ENCODE peak calls at places on chromosomes 5 and 9, in eight cellular contexts. One of them, this sample, is unnamed. For H3K9me3 and H3K4me1, the result is how much of the 10 kb centered on the place peaks cover.

GRCh38 chr5:18745591-18745987 is 1111.3 kb downstream of the TAF11L14 start:
- DNase-seq in transverse colon: peak
- DNase-seq in Panc1: peak
- DNase-seq in CD4-positive, alpha-beta memory T cell: no peak
- DNase-seq in CD4-positive, CD25-positive, alpha-beta regulatory T cell: peak
- DNase-seq in sigmoid colon: no peak
- DNase-seq in naive thymus-derived CD4-positive, alpha-beta T cell: no peak
- DNase-seq in aorta: no peak
- DNase-seq in this sample: no peak

GRCh38 chr9:113950195-113951031 is 74.3 kb downstream of the ZNF618 start:
- DNase-seq in aorta: no peak
- DNase-seq in transverse colon: no peak
- DNase-seq in Panc1: no peak
- DNase-seq in naive thymus-derived CD4-positive, alpha-beta T cell: no peak
- DNase-seq in CD4-positive, alpha-beta memory T cell: no peak
- DNase-seq in CD4-positive, CD25-positive, alpha-beta regulatory T cell: no peak
- DNase-seq in sigmoid colon: no peak
- DNase-seq in this sample: no peak

GRCh38 chr9:119370816-119371215 is 1.6 kb upstream of the BRINP1 start:
- DNase-seq in transverse colon: peak
- DNase-seq in Panc1: no peak
- DNase-seq in naive thymus-derived CD4-positive, alpha-beta T cell: no peak
- DNase-seq in CD4-positive, alpha-beta memory T cell: no peak
- DNase-seq in aorta: peak
- DNase-seq in CD4-positive, CD25-positive, alpha-beta regulatory T cell: no peak
- DNase-seq in sigmoid colon: no peak
- DNase-seq in this sample: no peak

GRCh38 chr5:169808118-169808581 is 171.1 kb downstream of the DOCK2 start:
- DNase-seq in aorta: no peak
- DNase-seq in CD4-positive, CD25-positive, alpha-beta regulatory T cell: no peak
- DNase-seq in CD4-positive, alpha-beta memory T cell: no peak
- DNase-seq in Panc1: no peak
- DNase-seq in naive thymus-derived CD4-positive, alpha-beta T cell: no peak
- DNase-seq in transverse colon: no peak
- DNase-seq in sigmoid colon: no peak
- DNase-seq in this sample: no peak

GRCh38 chr5:9283473-9283872 is 262.4 kb downstream of the SEMA5A start:
- DNase-seq in aorta: no peak
- DNase-seq in sigmoid colon: no peak
- DNase-seq in CD4-positive, CD25-positive, alpha-beta regulatory T cell: no peak
- DNase-seq in CD4-positive, alpha-beta memory T cell: no peak
- DNase-seq in Panc1: no peak
- DNase-seq in naive thymus-derived CD4-positive, alpha-beta T cell: no peak
- DNase-seq in transverse colon: no peak
- DNase-seq in this sample: no peak

GRCh38 chr5:114055318-114055788 is 306.5 kb upstream of the KCNN2 start:
- DNase-seq in naive thymus-derived CD4-positive, alpha-beta T cell: no peak
- DNase-seq in transverse colon: peak
- DNase-seq in Panc1: no peak
- DNase-seq in CD4-positive, CD25-positive, alpha-beta regulatory T cell: no peak
- DNase-seq in sigmoid colon: peak
- DNase-seq in CD4-positive, alpha-beta memory T cell: no peak
- DNase-seq in aorta: peak
- DNase-seq in this sample: no peak

GRCh38 chr5:138077064-138077696 is 6.7 kb upstream of the WNT8A start:
- DNase-seq in CD4-positive, CD25-positive, alpha-beta regulatory T cell: peak
- DNase-seq in naive thymus-derived CD4-positive, alpha-beta T cell: peak
- DNase-seq in CD4-positive, alpha-beta memory T cell: peak
- DNase-seq in aorta: peak
- DNase-seq in Panc1: peak
- DNase-seq in sigmoid colon: peak
- DNase-seq in transverse colon: peak
- DNase-seq in this sample: peak

GRCh38 chr9:113636165-113636564 is 172.6 kb downstream of the RGS3 start:
- DNase-seq in sigmoid colon: peak
- DNase-seq in transverse colon: no peak
- DNase-seq in naive thymus-derived CD4-positive, alpha-beta T cell: no peak
- DNase-seq in aorta: peak
- DNase-seq in Panc1: no peak
- DNase-seq in CD4-positive, alpha-beta memory T cell: no peak
- DNase-seq in CD4-positive, CD25-positive, alpha-beta regulatory T cell: no peak
- DNase-seq in this sample: no peak

GRCh38 chr9:28215921-28216320 is 642.6 kb upstream of the C9orf72 start:
- DNase-seq in Panc1: no peak
- DNase-seq in CD4-positive, alpha-beta memory T cell: no peak
- DNase-seq in transverse colon: no peak
- DNase-seq in sigmoid colon: no peak
- DNase-seq in CD4-positive, CD25-positive, alpha-beta regulatory T cell: no peak
- DNase-seq in naive thymus-derived CD4-positive, alpha-beta T cell: no peak
- DNase-seq in aorta: no peak
- DNase-seq in this sample: no peak

GRCh38 chr9:125561497-125562148 is 145.4 kb downstream of the MAPKAP1 start:
- DNase-seq in transverse colon: no peak
- DNase-seq in naive thymus-derived CD4-positive, alpha-beta T cell: no peak
- DNase-seq in CD4-positive, alpha-beta memory T cell: no peak
- DNase-seq in sigmoid colon: no peak
- DNase-seq in Panc1: no peak
- DNase-seq in CD4-positive, CD25-positive, alpha-beta regulatory T cell: no peak
- DNase-seq in aorta: no peak
- DNase-seq in this sample: no peak

GRCh38 chr5:37776826-37777225 is 63.0 kb downstream of the GDNF start:
- DNase-seq in sigmoid colon: peak
- DNase-seq in Panc1: no peak
- DNase-seq in naive thymus-derived CD4-positive, alpha-beta T cell: no peak
- DNase-seq in CD4-positive, CD25-positive, alpha-beta regulatory T cell: no peak
- DNase-seq in CD4-positive, alpha-beta memory T cell: no peak
- DNase-seq in aorta: no peak
- DNase-seq in transverse colon: peak
- DNase-seq in this sample: no peak

GRCh38 chr5:159975462-159976019 is 33.4 kb upstream of the TTC1 start:
- DNase-seq in Panc1: no peak
- DNase-seq in sigmoid colon: no peak
- DNase-seq in CD4-positive, alpha-beta memory T cell: no peak
- DNase-seq in naive thymus-derived CD4-positive, alpha-beta T cell: no peak
- DNase-seq in transverse colon: no peak
- DNase-seq in aorta: peak
- DNase-seq in CD4-positive, CD25-positive, alpha-beta regulatory T cell: no peak
- DNase-seq in this sample: no peak

GRCh38 chr5:134994560-134995156 is 27.0 kb downstream of the CATSPER3 start:
- DNase-seq in CD4-positive, alpha-beta memory T cell: no peak
- DNase-seq in naive thymus-derived CD4-positive, alpha-beta T cell: no peak
- DNase-seq in aorta: no peak
- DNase-seq in CD4-positive, CD25-positive, alpha-beta regulatory T cell: no peak
- DNase-seq in transverse colon: no peak
- DNase-seq in Panc1: no peak
- DNase-seq in sigmoid colon: no peak
- DNase-seq in this sample: no peak

GRCh38 chr9:122718038-122718437 is 5.8 kb upstream of the OR1L4 start:
- DNase-seq in sigmoid colon: no peak
- DNase-seq in CD4-positive, alpha-beta memory T cell: no peak
- DNase-seq in Panc1: no peak
- DNase-seq in aorta: no peak
- DNase-seq in transverse colon: no peak
- DNase-seq in CD4-positive, CD25-positive, alpha-beta regulatory T cell: no peak
- DNase-seq in naive thymus-derived CD4-positive, alpha-beta T cell: no peak
- DNase-seq in this sample: no peak

GRCh38 chr9:122719218-122719617 is 4.6 kb upstream of the OR1L4 start:
- DNase-seq in aorta: no peak
- DNase-seq in transverse colon: no peak
- DNase-seq in Panc1: no peak
- DNase-seq in naive thymus-derived CD4-positive, alpha-beta T cell: no peak
- DNase-seq in sigmoid colon: no peak
- DNase-seq in CD4-positive, alpha-beta memory T cell: no peak
- DNase-seq in CD4-positive, CD25-positive, alpha-beta regulatory T cell: no peak
- DNase-seq in this sample: no peak

GRCh38 chr9:122723690-122724089 is at the start of gene OR1L4:
- DNase-seq in sigmoid colon: no peak
- DNase-seq in CD4-positive, alpha-beta memory T cell: no peak
- DNase-seq in transverse colon: no peak
- DNase-seq in naive thymus-derived CD4-positive, alpha-beta T cell: no peak
- DNase-seq in aorta: no peak
- DNase-seq in CD4-positive, CD25-positive, alpha-beta regulatory T cell: no peak
- DNase-seq in Panc1: no peak
- DNase-seq in this sample: no peak
- H3K9me3 ChIP-seq in sigmoid colon: under half
- H3K9me3 ChIP-seq in CD4-positive, alpha-beta memory T cell: under half
- H3K9me3 ChIP-seq in transverse colon: under half
- H3K9me3 ChIP-seq in naive thymus-derived CD4-positive, alpha-beta T cell: under half
- H3K9me3 ChIP-seq in aorta: under half
- H3K9me3 ChIP-seq in CD4-positive, CD25-positive, alpha-beta regulatory T cell: under half
- H3K9me3 ChIP-seq in Panc1: under half
- H3K9me3 ChIP-seq in this sample: under half

GRCh38 chr5:59264641-59265245 is 628.8 kb downstream of the PDE4D start:
- DNase-seq in CD4-positive, alpha-beta memory T cell: no peak
- DNase-seq in naive thymus-derived CD4-positive, alpha-beta T cell: no peak
- DNase-seq in CD4-positive, CD25-positive, alpha-beta regulatory T cell: no peak
- DNase-seq in sigmoid colon: no peak
- DNase-seq in Panc1: no peak
- DNase-seq in aorta: no peak
- DNase-seq in transverse colon: no peak
- DNase-seq in this sample: no peak
- H3K4me1 ChIP-seq in CD4-positive, alpha-beta memory T cell: under half
- H3K4me1 ChIP-seq in naive thymus-derived CD4-positive, alpha-beta T cell: under half
- H3K4me1 ChIP-seq in CD4-positive, CD25-positive, alpha-beta regulatory T cell: under half
- H3K4me1 ChIP-seq in sigmoid colon: under half
- H3K4me1 ChIP-seq in Panc1: under half
- H3K4me1 ChIP-seq in aorta: under half
- H3K4me1 ChIP-seq in transverse colon: half or more
- H3K4me1 ChIP-seq in this sample: under half

GRCh38 chr5:179080724-179081123 is 20.6 kb downstream of the ZNF354C start:
- DNase-seq in aorta: no peak
- DNase-seq in CD4-positive, CD25-positive, alpha-beta regulatory T cell: no peak
- DNase-seq in Panc1: no peak
- DNase-seq in transverse colon: no peak
- DNase-seq in naive thymus-derived CD4-positive, alpha-beta T cell: no peak
- DNase-seq in sigmoid colon: no peak
- DNase-seq in CD4-positive, alpha-beta memory T cell: no peak
- DNase-seq in this sample: no peak
- H3K9me3 ChIP-seq in aorta: under half
- H3K9me3 ChIP-seq in CD4-positive, CD25-positive, alpha-beta regulatory T cell: half or more
- H3K9me3 ChIP-seq in Panc1: half or more
- H3K9me3 ChIP-seq in transverse colon: half or more
- H3K9me3 ChIP-seq in naive thymus-derived CD4-positive, alpha-beta T cell: half or more
- H3K9me3 ChIP-seq in sigmoid colon: half or more
- H3K9me3 ChIP-seq in CD4-positive, alpha-beta memory T cell: half or more
- H3K9me3 ChIP-seq in this sample: under half

GRCh38 chr5:80668016-80668969 is 13.5 kb upstream of the DHFR start:
- DNase-seq in CD4-positive, CD25-positive, alpha-beta regulatory T cell: no peak
- DNase-seq in aorta: no peak
- DNase-seq in naive thymus-derived CD4-positive, alpha-beta T cell: no peak
- DNase-seq in sigmoid colon: no peak
- DNase-seq in Panc1: no peak
- DNase-seq in transverse colon: peak
- DNase-seq in CD4-positive, alpha-beta memory T cell: no peak
- DNase-seq in this sample: peak

GRCh38 chr5:80667384-80667783 is 12.6 kb upstream of the DHFR start:
- DNase-seq in sigmoid colon: no peak
- DNase-seq in Panc1: no peak
- DNase-seq in CD4-positive, CD25-positive, alpha-beta regulatory T cell: no peak
- DNase-seq in CD4-positive, alpha-beta memory T cell: no peak
- DNase-seq in aorta: no peak
- DNase-seq in naive thymus-derived CD4-positive, alpha-beta T cell: no peak
- DNase-seq in transverse colon: no peak
- DNase-seq in this sample: no peak

GRCh38 chr5:80659111-80659510 is 4.3 kb upstream of the DHFR start:
- DNase-seq in naive thymus-derived CD4-positive, alpha-beta T cell: no peak
- DNase-seq in Panc1: no peak
- DNase-seq in aorta: no peak
- DNase-seq in CD4-positive, alpha-beta memory T cell: no peak
- DNase-seq in sigmoid colon: no peak
- DNase-seq in transverse colon: no peak
- DNase-seq in CD4-positive, CD25-positive, alpha-beta regulatory T cell: no peak
- DNase-seq in this sample: no peak

GRCh38 chr5:80662108-80662507 is 7.3 kb upstream of the DHFR start:
- DNase-seq in naive thymus-derived CD4-positive, alpha-beta T cell: no peak
- DNase-seq in sigmoid colon: no peak
- DNase-seq in CD4-positive, CD25-positive, alpha-beta regulatory T cell: no peak
- DNase-seq in Panc1: no peak
- DNase-seq in transverse colon: no peak
- DNase-seq in aorta: no peak
- DNase-seq in CD4-positive, alpha-beta memory T cell: no peak
- DNase-seq in this sample: no peak

GRCh38 chr5:80665057-80665456 is 10.3 kb upstream of the DHFR start:
- DNase-seq in transverse colon: no peak
- DNase-seq in Panc1: no peak
- DNase-seq in naive thymus-derived CD4-positive, alpha-beta T cell: no peak
- DNase-seq in CD4-positive, alpha-beta memory T cell: no peak
- DNase-seq in sigmoid colon: no peak
- DNase-seq in CD4-positive, CD25-positive, alpha-beta regulatory T cell: no peak
- DNase-seq in aorta: no peak
- DNase-seq in this sample: no peak
- H3K4me1 ChIP-seq in transverse colon: under half
- H3K4me1 ChIP-seq in Panc1: under half
- H3K4me1 ChIP-seq in naive thymus-derived CD4-positive, alpha-beta T cell: under half
- H3K4me1 ChIP-seq in CD4-positive, alpha-beta memory T cell: under half
- H3K4me1 ChIP-seq in sigmoid colon: under half
- H3K4me1 ChIP-seq in CD4-positive, CD25-positive, alpha-beta regulatory T cell: under half
- H3K4me1 ChIP-seq in aorta: under half
- H3K4me1 ChIP-seq in this sample: under half

GRCh38 chr5:50963647-50964584 is 297.5 kb downstream of the PARP8 start:
- DNase-seq in transverse colon: no peak
- DNase-seq in CD4-positive, CD25-positive, alpha-beta regulatory T cell: no peak
- DNase-seq in CD4-positive, alpha-beta memory T cell: no peak
- DNase-seq in sigmoid colon: no peak
- DNase-seq in Panc1: no peak
- DNase-seq in naive thymus-derived CD4-positive, alpha-beta T cell: no peak
- DNase-seq in aorta: no peak
- DNase-seq in this sample: no peak
- H3K9me3 ChIP-seq in transverse colon: under half
- H3K9me3 ChIP-seq in CD4-positive, CD25-positive, alpha-beta regulatory T cell: under half
- H3K9me3 ChIP-seq in CD4-positive, alpha-beta memory T cell: under half
- H3K9me3 ChIP-seq in sigmoid colon: under half
- H3K9me3 ChIP-seq in Panc1: under half
- H3K9me3 ChIP-seq in naive thymus-derived CD4-positive, alpha-beta T cell: under half
- H3K9me3 ChIP-seq in aorta: under half
- H3K9me3 ChIP-seq in this sample: under half

GRCh38 chr5:132495063-132495671 is 4.6 kb upstream of the IRF1 start:
- DNase-seq in CD4-positive, CD25-positive, alpha-beta regulatory T cell: no peak
- DNase-seq in Panc1: no peak
- DNase-seq in CD4-positive, alpha-beta memory T cell: no peak
- DNase-seq in transverse colon: peak
- DNase-seq in aorta: no peak
- DNase-seq in sigmoid colon: peak
- DNase-seq in naive thymus-derived CD4-positive, alpha-beta T cell: no peak
- DNase-seq in this sample: peak

GRCh38 chr5:132497488-132497997 is 7.0 kb upstream of the IRF1 start:
- DNase-seq in CD4-positive, CD25-positive, alpha-beta regulatory T cell: no peak
- DNase-seq in transverse colon: peak
- DNase-seq in Panc1: no peak
- DNase-seq in sigmoid colon: peak
- DNase-seq in naive thymus-derived CD4-positive, alpha-beta T cell: no peak
- DNase-seq in aorta: peak
- DNase-seq in CD4-positive, alpha-beta memory T cell: no peak
- DNase-seq in this sample: peak

GRCh38 chr5:132498152-132498551 is 7.6 kb upstream of the IRF1 start:
- DNase-seq in Panc1: no peak
- DNase-seq in CD4-positive, alpha-beta memory T cell: no peak
- DNase-seq in transverse colon: no peak
- DNase-seq in naive thymus-derived CD4-positive, alpha-beta T cell: no peak
- DNase-seq in aorta: peak
- DNase-seq in CD4-positive, CD25-positive, alpha-beta regulatory T cell: no peak
- DNase-seq in sigmoid colon: peak
- DNase-seq in this sample: peak

GRCh38 chr5:132495672-132496630 is 5.4 kb upstream of the IRF1 start:
- DNase-seq in aorta: peak
- DNase-seq in CD4-positive, alpha-beta memory T cell: peak
- DNase-seq in transverse colon: peak
- DNase-seq in naive thymus-derived CD4-positive, alpha-beta T cell: peak
- DNase-seq in CD4-positive, CD25-positive, alpha-beta regulatory T cell: peak
- DNase-seq in sigmoid colon: peak
- DNase-seq in Panc1: no peak
- DNase-seq in this sample: peak

GRCh38 chr5:132496631-132497487 is 6.3 kb upstream of the IRF1 start:
- DNase-seq in aorta: peak
- DNase-seq in CD4-positive, alpha-beta memory T cell: peak
- DNase-seq in sigmoid colon: peak
- DNase-seq in Panc1: no peak
- DNase-seq in naive thymus-derived CD4-positive, alpha-beta T cell: no peak
- DNase-seq in transverse colon: peak
- DNase-seq in CD4-positive, CD25-positive, alpha-beta regulatory T cell: no peak
- DNase-seq in this sample: peak
- H3K4me1 ChIP-seq in aorta: under half
- H3K4me1 ChIP-seq in CD4-positive, alpha-beta memory T cell: half or more
- H3K4me1 ChIP-seq in sigmoid colon: under half
- H3K4me1 ChIP-seq in Panc1: under half
- H3K4me1 ChIP-seq in naive thymus-derived CD4-positive, alpha-beta T cell: under half
- H3K4me1 ChIP-seq in transverse colon: half or more
- H3K4me1 ChIP-seq in CD4-positive, CD25-positive, alpha-beta regulatory T cell: half or more
- H3K4me1 ChIP-seq in this sample: under half